ENCODE peak calls at places on chromosomes 13 and 19, in four cellular contexts. O, Z, E and J are unnamed samples.

GRCh38 chr13:28117689-28118377 is 17.5 kb upstream of the FLT3 start:
- DNase-seq in Z (no peak), O (no peak), E (no peak), J (no peak)

GRCh38 chr13:51539887-51540286 is 44.4 kb upstream of the WDFY2 start:
- DNase-seq in Z (no peak), O (no peak), E (no peak), J (no peak)

GRCh38 chr13:40206241-40207109 is 460.0 kb downstream of the FOXO1 start:
- DNase-seq in O (no peak), Z (no peak), E (peak), J (no peak)

GRCh38 chr19:12881172-12881808 is at the start of gene DNASE2:
- DNase-seq in O (peak), E (peak), Z (peak), J (peak)

GRCh38 chr13:99354371-99354951 is 47.3 kb upstream of the GPR183 start:
- DNase-seq in Z (no peak), O (no peak), E (peak), J (no peak)

GRCh38 chr13:33794576-33794975 is 23.4 kb upstream of the RFC3 start:
- DNase-seq in E (no peak), Z (no peak), O (no peak), J (no peak)

GRCh38 chr13:98606296-98606695 is 29.4 kb upstream of the STK24 start:
- DNase-seq in E (no peak), Z (no peak), O (no peak), J (no peak)

GRCh38 chr13:28531195-28531955 is 36.4 kb upstream of the FLT1 start:
- DNase-seq in E (no peak), O (no peak), Z (no peak), J (no peak)

GRCh38 chr19:13604902-13605586 is 98.8 kb upstream of the CACNA1A start:
- DNase-seq in E (no peak), Z (no peak), O (no peak), J (no peak)

GRCh38 chr13:40109324-40109958 is 454.0 kb downstream of the COG6 start:
- DNase-seq in Z (no peak), O (no peak), E (no peak), J (peak)

GRCh38 chr13:23822252-23822824 is 66.9 kb downstream of the MIPEP start:
- DNase-seq in E (no peak), Z (no peak), O (no peak), J (no peak)

GRCh38 chr19:18742838-18743237 is 48.3 kb downstream of the COMP start:
- DNase-seq in E (no peak), O (no peak), Z (no peak), J (no peak)

GRCh38 chr13:28128926-28129325 is 9.4 kb upstream of the PAN3 start:
- DNase-seq in O (no peak), E (no peak), Z (no peak), J (no peak)

GRCh38 chr13:30884543-30884942 is 21.5 kb upstream of the MEDAG start:
- DNase-seq in E (no peak), Z (no peak), O (no peak), J (no peak)

GRCh38 chr13:23504188-23504587 is 66.0 kb upstream of the TNFRSF19 start:
- DNase-seq in Z (no peak), O (no peak), E (no peak), J (no peak)

GRCh38 chr19:45037393-45038169 is 1.3 kb upstream of the CLASRP start:
- DNase-seq in O (no peak), Z (no peak), E (no peak), J (no peak)

GRCh38 chr13:56953965-56954364 is 186.8 kb upstream of the PRR20A start:
- DNase-seq in Z (no peak), O (no peak), E (no peak), J (no peak)

GRCh38 chr19:51318687-51319675 is 7.5 kb downstream of the IGLON5 start:
- DNase-seq in Z (no peak), E (no peak), O (no peak), J (no peak)

GRCh38 chr19:36064829-36065228 is 10.1 kb downstream of the WDR62 start:
- DNase-seq in O (no peak), Z (no peak), E (no peak), J (no peak)

GRCh38 chr19:3324405-3324856 is 42.0 kb upstream of the NFIC start:
- DNase-seq in Z (peak), E (no peak), O (peak), J (no peak)

GRCh38 chr19:45469835-45470146 is 2.0 kb downstream of the FOSB start:
- DNase-seq in O (peak), Z (peak), E (no peak), J (no peak)

GRCh38 chr13:27194895-27195764 is 23.5 kb upstream of the USP12 start:
- DNase-seq in E (no peak), Z (peak), O (no peak), J (peak)

GRCh38 chr13:22915442-22916082 is 265.2 kb upstream of the SGCG start:
- DNase-seq in Z (peak), E (no peak), O (no peak), J (peak)

GRCh38 chr19:1045247-1045603 is 5.3 kb downstream of the ABCA7 start:
- DNase-seq in Z (peak), O (peak), E (no peak), J (peak)

GRCh38 chr19:5436101-5436947 is 18.9 kb upstream of the ZNRF4 start:
- DNase-seq in E (no peak), Z (peak), O (no peak), J (peak)

GRCh38 chr13:104843328-104843727 is 1692.1 kb downstream of the EFNB2 start:
- DNase-seq in O (no peak), Z (no peak), E (no peak), J (no peak)
- TF ChIP-seq HDAC2 in O (no peak), Z (no peak), E (no peak), J (no peak)

DNA sequence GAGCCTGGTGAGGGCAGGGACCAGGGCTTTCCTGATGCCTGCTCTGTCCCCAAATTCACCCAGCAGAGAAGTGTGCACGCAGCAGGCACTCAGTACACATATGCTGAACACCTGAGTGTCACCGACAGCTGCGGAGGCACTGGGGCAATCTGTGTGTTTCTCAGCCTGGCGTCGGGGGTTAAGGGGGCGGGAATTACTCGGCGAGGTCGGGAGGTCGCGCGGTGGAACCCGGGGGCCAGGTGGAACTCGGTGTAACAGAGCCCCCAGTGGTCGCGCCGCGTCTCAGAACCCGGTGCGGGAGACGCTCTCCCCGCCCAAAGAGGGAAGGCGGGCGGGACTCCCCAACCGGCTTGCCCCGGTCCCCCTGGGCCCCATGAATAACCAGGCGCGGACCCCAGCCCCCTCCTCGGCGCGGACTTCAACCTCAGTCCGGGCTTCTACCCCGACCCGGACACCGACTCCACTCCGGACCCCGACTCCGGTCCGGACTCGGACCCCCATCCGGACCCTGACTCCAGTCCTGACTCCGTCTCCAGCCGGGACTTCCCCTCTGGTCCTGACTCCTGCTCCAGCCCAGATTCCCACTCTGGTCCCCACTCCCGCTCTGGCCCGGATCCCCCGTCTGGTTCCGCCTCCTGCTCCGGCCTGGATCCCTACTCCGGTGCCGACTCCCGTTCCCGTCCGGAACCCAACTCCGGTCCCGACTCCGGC is at the start of gene SELENOV:
- DNase-seq in O (no peak), E (no peak), Z (peak), J (no peak)
- TF ChIP-seq ESRRA in O (no peak), E (no peak), Z (no peak), J (no peak)

DNA sequence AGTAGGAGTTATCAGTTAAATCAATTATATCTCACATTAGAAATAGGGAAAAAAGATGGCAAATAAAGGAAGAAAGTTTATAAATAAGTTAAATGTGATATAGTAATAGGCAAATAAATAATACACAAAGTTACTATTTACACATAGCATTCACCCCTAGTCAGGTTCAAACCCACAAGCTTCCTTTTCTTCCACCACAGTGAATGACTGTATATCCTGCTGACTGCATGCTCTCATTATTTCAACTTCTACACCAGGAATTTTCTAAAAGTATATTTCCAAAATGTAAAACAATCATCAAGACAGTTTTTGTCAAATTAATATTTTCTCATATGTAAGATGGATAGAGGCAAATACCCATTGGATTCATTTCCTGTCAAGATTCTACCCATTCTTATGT is 548.6 kb upstream of the SLITRK5 start:
- DNase-seq in Z (no peak), O (no peak), E (no peak), J (no peak)
- TF ChIP-seq HDAC2 in Z (no peak), O (no peak), E (no peak), J (no peak)

GRCh38 chr13:37869756-37870488 is at the start of gene TRPC4:
- DNase-seq in O (peak), Z (peak), E (no peak), J (peak)

GRCh38 chr13:37870489-37870845 is 895 bp upstream of the TRPC4 start:
- DNase-seq in Z (no peak), E (no peak), O (no peak), J (no peak)

GRCh38 chr13:37868691-37869505 is 674 bp downstream of the TRPC4 start:
- DNase-seq in E (no peak), O (no peak), Z (no peak), J (no peak)

GRCh38 chr13:37869506-37869755 is 141 bp downstream of the TRPC4 start:
- DNase-seq in Z (no peak), O (no peak), E (no peak), J (no peak)

GRCh38 chr13:37870895-37871550 is 1.5 kb upstream of the TRPC4 start:
- DNase-seq in Z (no peak), E (no peak), O (no peak), J (no peak)
- TF ChIP-seq ESRRA in Z (no peak), E (no peak), O (no peak), J (no peak)

GRCh38 chr13:106922384-106922783 is 354.4 kb upstream of the ARGLU1 start:
- DNase-seq in E (no peak), Z (no peak), O (no peak), J (no peak)
- TF ChIP-seq HDAC2 in E (no peak), Z (no peak), O (no peak), J (no peak)

GRCh38 chr13:113917523-113918371 is 53.9 kb upstream of the GAS6 start:
- DNase-seq in E (no peak), O (no peak), Z (no peak), J (no peak)
- TF ChIP-seq ESRRA in E (no peak), O (no peak), Z (no peak), J (no peak)

GRCh38 chr13:48817166-48817802 is 158.4 kb upstream of the FNDC3A start:
- DNase-seq in O (no peak), E (no peak), Z (no peak), J (no peak)
- TF ChIP-seq HDAC2 in O (no peak), E (no peak), Z (no peak), J (no peak)

GRCh38 chr13:21077360-21078353 is 16.3 kb upstream of the LATS2 start:
- DNase-seq in O (no peak), E (no peak), Z (no peak), J (no peak)

GRCh38 chr13:21081926-21082325 is 20.5 kb upstream of the LATS2 start:
- DNase-seq in E (no peak), O (no peak), Z (no peak), J (no peak)

GRCh38 chr13:21079206-21079605 is 17.8 kb upstream of the LATS2 start:
- DNase-seq in O (no peak), E (no peak), Z (no peak), J (no peak)

GRCh38 chr13:21078501-21078900 is 17.1 kb upstream of the LATS2 start:
- DNase-seq in E (no peak), Z (no peak), O (no peak), J (no peak)

DNA sequence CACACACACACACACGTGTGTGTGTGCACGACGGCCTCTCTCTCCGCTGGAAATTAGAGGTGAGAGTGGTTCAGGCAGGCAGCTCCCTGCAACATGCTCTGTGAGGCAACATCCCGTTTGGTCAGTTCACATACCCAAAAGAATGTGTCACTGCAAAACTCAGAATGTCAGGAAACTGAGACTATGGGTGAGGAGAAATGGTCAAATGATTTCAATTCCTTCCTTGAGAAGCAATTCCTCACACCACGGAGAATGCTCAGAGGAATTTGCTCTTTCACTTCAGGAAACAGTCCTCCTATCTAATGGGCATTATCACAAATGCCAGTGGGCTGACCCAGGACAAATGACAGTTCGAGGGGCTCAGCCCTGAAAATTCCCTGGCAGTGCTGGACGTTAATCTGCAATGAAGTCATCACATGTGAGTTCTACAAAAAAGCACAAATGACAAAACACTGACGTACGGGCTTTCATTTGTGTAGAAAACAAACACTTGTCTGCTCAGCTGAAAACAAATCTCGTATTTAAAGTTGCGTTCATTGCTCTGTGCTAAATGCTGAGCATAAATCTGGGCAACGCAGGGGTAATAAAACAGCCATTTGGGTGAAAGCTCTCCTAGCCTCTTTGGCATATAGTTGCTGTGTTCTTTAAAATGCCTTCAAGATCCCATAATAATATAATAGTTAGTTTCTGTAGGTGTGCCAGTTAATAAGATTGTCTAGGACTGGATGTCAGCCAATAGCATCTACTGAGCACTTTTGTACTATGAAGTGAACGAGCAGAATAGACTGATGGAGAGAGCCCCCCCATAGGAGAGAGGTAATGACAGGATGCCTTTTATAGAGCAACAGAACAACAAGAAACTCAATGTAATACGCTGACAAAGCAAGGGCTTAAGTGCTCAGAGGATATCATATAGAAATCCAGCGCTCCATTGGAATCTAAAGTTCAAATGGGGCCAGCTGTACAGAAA is 18.7 kb upstream of the LATS2 start:
- DNase-seq in O (peak), Z (no peak), E (no peak), J (no peak)
- TF ChIP-seq ESRRA in O (no peak), Z (no peak), E (no peak), J (no peak)

GRCh38 chr13:75738841-75739240 is 102.7 kb downstream of the LMO7 start:
- DNase-seq in Z (no peak), E (no peak), O (no peak), J (no peak)

GRCh38 chr13:75739244-75739868 is 103.2 kb downstream of the LMO7 start:
- DNase-seq in O (no peak), E (peak), Z (no peak), J (no peak)

GRCh38 chr13:75740008-75740407 is 103.9 kb downstream of the LMO7 start:
- DNase-seq in E (no peak), O (no peak), Z (no peak), J (no peak)

GRCh38 chr13:75736132-75736531 is 100.0 kb downstream of the LMO7 start:
- DNase-seq in Z (no peak), O (no peak), E (no peak), J (no peak)
- TF ChIP-seq HDAC2 in Z (no peak), O (no peak), E (no peak), J (no peak)